ENCODE peak calls at places on chromosomes 2 and 18, in ten cellular contexts. One of them, this sample, is unnamed.
A peak's percentile ranks its signal among the peaks of the same experiment; 100 is the strongest.

GRCh38 chr2:105290981-105291660 is 38.4 kb downstream of the TGFBRAP1 start:
- DNase-seq in Panc1: no peak
- DNase-seq in AG20443: no peak
- DNase-seq in AG09319: no peak
- DNase-seq in activated T-cell treated with anti-CD3 and anti-CD28 coated beads for 4 hours: no peak
- DNase-seq in hippocampal formation: no peak
- DNase-seq in midbrain: no peak
- DNase-seq in GDM1: no peak
- DNase-seq in fibroblast of villous mesenchyme: no peak
- DNase-seq in upper lobe of right lung: no peak
- DNase-seq in this sample: no peak

GRCh38 chr2:130755234-130756040 is at the start of gene AMER3:
- DNase-seq in upper lobe of right lung: no peak
- DNase-seq in Panc1: no peak
- DNase-seq in fibroblast of villous mesenchyme: no peak
- DNase-seq in activated T-cell treated with anti-CD3 and anti-CD28 coated beads for 4 hours: no peak
- DNase-seq in GDM1: no peak
- DNase-seq in midbrain: no peak
- DNase-seq in hippocampal formation: no peak
- DNase-seq in AG20443: no peak
- DNase-seq in AG09319: no peak
- DNase-seq in this sample: no peak

GRCh38 chr2:27795868-27796277 is 24.4 kb downstream of the MRPL33 start:
- DNase-seq in GDM1: no peak
- DNase-seq in midbrain: no peak
- DNase-seq in AG20443: peak; percentile 28
- DNase-seq in Panc1: no peak
- DNase-seq in hippocampal formation: no peak
- DNase-seq in fibroblast of villous mesenchyme: no peak
- DNase-seq in upper lobe of right lung: no peak
- DNase-seq in AG09319: no peak
- DNase-seq in activated T-cell treated with anti-CD3 and anti-CD28 coated beads for 4 hours: no peak
- DNase-seq in this sample: no peak

GRCh38 chr18:79778291-79778791 is 19.4 kb upstream of the KCNG2 start:
- DNase-seq in midbrain: no peak
- DNase-seq in upper lobe of right lung: peak; percentile 59
- DNase-seq in Panc1: no peak
- DNase-seq in fibroblast of villous mesenchyme: no peak
- DNase-seq in AG09319: no peak
- DNase-seq in hippocampal formation: no peak
- DNase-seq in AG20443: no peak
- DNase-seq in GDM1: no peak
- DNase-seq in activated T-cell treated with anti-CD3 and anti-CD28 coated beads for 4 hours: no peak
- DNase-seq in this sample: no peak

GRCh38 chr18:33404244-33404873 is 36.2 kb downstream of the CCDC178 start:
- DNase-seq in AG20443: no peak
- DNase-seq in upper lobe of right lung: no peak
- DNase-seq in GDM1: no peak
- DNase-seq in AG09319: no peak
- DNase-seq in hippocampal formation: no peak
- DNase-seq in Panc1: no peak
- DNase-seq in activated T-cell treated with anti-CD3 and anti-CD28 coated beads for 4 hours: no peak
- DNase-seq in midbrain: no peak
- DNase-seq in fibroblast of villous mesenchyme: peak; percentile 10
- DNase-seq in this sample: no peak

GRCh38 chr2:97950329-97951154 is 45.2 kb downstream of the TMEM131 start:
- DNase-seq in upper lobe of right lung: no peak
- DNase-seq in GDM1: no peak
- DNase-seq in Panc1: no peak
- DNase-seq in hippocampal formation: no peak
- DNase-seq in activated T-cell treated with anti-CD3 and anti-CD28 coated beads for 4 hours: no peak
- DNase-seq in fibroblast of villous mesenchyme: peak; percentile 91
- DNase-seq in AG20443: peak; percentile 71
- DNase-seq in AG09319: peak; percentile 39
- DNase-seq in midbrain: no peak
- DNase-seq in this sample: no peak

GRCh38 chr2:239674981-239675855 is 274.4 kb upstream of the HDAC4 start:
- DNase-seq in hippocampal formation: no peak
- DNase-seq in fibroblast of villous mesenchyme: no peak
- DNase-seq in upper lobe of right lung: peak; percentile 44
- DNase-seq in Panc1: no peak
- DNase-seq in GDM1: no peak
- DNase-seq in midbrain: no peak
- DNase-seq in AG09319: no peak
- DNase-seq in activated T-cell treated with anti-CD3 and anti-CD28 coated beads for 4 hours: no peak
- DNase-seq in AG20443: no peak
- DNase-seq in this sample: no peak

GRCh38 chr2:20516646-20517341 is 69.9 kb downstream of the RHOB start:
- DNase-seq in upper lobe of right lung: no peak
- DNase-seq in midbrain: peak; percentile 80
- DNase-seq in fibroblast of villous mesenchyme: no peak
- DNase-seq in hippocampal formation: peak; percentile 69
- DNase-seq in AG20443: peak; percentile 64
- DNase-seq in AG09319: no peak
- DNase-seq in Panc1: no peak
- DNase-seq in GDM1: no peak
- DNase-seq in activated T-cell treated with anti-CD3 and anti-CD28 coated beads for 4 hours: no peak
- DNase-seq in this sample: no peak

GRCh38 chr2:68764781-68765385 is 30.3 kb downstream of the ARHGAP25 start:
- DNase-seq in AG20443: no peak
- DNase-seq in fibroblast of villous mesenchyme: peak; percentile 92
- DNase-seq in Panc1: no peak
- DNase-seq in midbrain: no peak
- DNase-seq in upper lobe of right lung: no peak
- DNase-seq in AG09319: no peak
- DNase-seq in activated T-cell treated with anti-CD3 and anti-CD28 coated beads for 4 hours: no peak
- DNase-seq in GDM1: no peak
- DNase-seq in hippocampal formation: no peak
- DNase-seq in this sample: no peak

GRCh38 chr2:62576276-62576939 is 70.4 kb upstream of the TMEM17 start:
- DNase-seq in AG20443: no peak
- DNase-seq in Panc1: no peak
- DNase-seq in GDM1: no peak
- DNase-seq in upper lobe of right lung: no peak
- DNase-seq in midbrain: no peak
- DNase-seq in AG09319: no peak
- DNase-seq in fibroblast of villous mesenchyme: peak; percentile 62
- DNase-seq in hippocampal formation: no peak
- DNase-seq in activated T-cell treated with anti-CD3 and anti-CD28 coated beads for 4 hours: no peak
- DNase-seq in this sample: no peak

GRCh38 chr2:16023663-16024360 is 83.5 kb downstream of the MYCN start:
- DNase-seq in midbrain: no peak
- DNase-seq in Panc1: no peak
- DNase-seq in hippocampal formation: no peak
- DNase-seq in upper lobe of right lung: no peak
- DNase-seq in GDM1: no peak
- DNase-seq in fibroblast of villous mesenchyme: no peak
- DNase-seq in activated T-cell treated with anti-CD3 and anti-CD28 coated beads for 4 hours: no peak
- DNase-seq in AG20443: no peak
- DNase-seq in AG09319: no peak
- DNase-seq in this sample: no peak

GRCh38 chr2:241161646-241162281 is 11.5 kb downstream of the PPP1R7 start:
- DNase-seq in AG20443: peak; percentile 89
- DNase-seq in AG09319: peak; percentile 84
- DNase-seq in midbrain: peak; percentile 54
- DNase-seq in fibroblast of villous mesenchyme: peak; percentile 86
- DNase-seq in activated T-cell treated with anti-CD3 and anti-CD28 coated beads for 4 hours: no peak
- DNase-seq in GDM1: no peak
- DNase-seq in upper lobe of right lung: no peak
- DNase-seq in Panc1: no peak
- DNase-seq in hippocampal formation: peak; percentile 28
- DNase-seq in this sample: no peak

GRCh38 chr2:48479923-48480322 is 50.0 kb upstream of the STON1 start:
- DNase-seq in fibroblast of villous mesenchyme: peak; percentile 33
- DNase-seq in AG09319: no peak
- DNase-seq in GDM1: no peak
- DNase-seq in activated T-cell treated with anti-CD3 and anti-CD28 coated beads for 4 hours: no peak
- DNase-seq in upper lobe of right lung: no peak
- DNase-seq in AG20443: no peak
- DNase-seq in Panc1: no peak
- DNase-seq in hippocampal formation: no peak
- DNase-seq in midbrain: no peak
- DNase-seq in this sample: no peak

GRCh38 chr2:179556425-179556824 is 291.8 kb upstream of the SESTD1 start:
- DNase-seq in hippocampal formation: no peak
- DNase-seq in AG20443: no peak
- DNase-seq in activated T-cell treated with anti-CD3 and anti-CD28 coated beads for 4 hours: no peak
- DNase-seq in GDM1: no peak
- DNase-seq in midbrain: no peak
- DNase-seq in AG09319: no peak
- DNase-seq in fibroblast of villous mesenchyme: no peak
- DNase-seq in upper lobe of right lung: no peak
- DNase-seq in Panc1: no peak
- DNase-seq in this sample: no peak

This sample was measured in activated CD4-positive, alpha-beta T cell treated with anti-CD3 and anti-CD28 coated beads for 4 hours.